ENCODE peak calls at places on chromosome 4, in four cellular contexts. K, U, M and R are unnamed samples.
A peak's percentile ranks its signal among the peaks of the same experiment; 100 is the strongest.

GRCh38 chr4:25481648-25482047 is 104.6 kb downstream of the ANAPC4 start:
- DNase-seq in K (no peak), U (peak; percentile 6), M (no peak), R (no peak)

GRCh38 chr4:159055851-159056250 is 47.0 kb upstream of the RAPGEF2 start:
- DNase-seq in K (no peak), M (no peak), U (no peak), R (no peak)

GRCh38 chr4:95107004-95107403 is 349.2 kb downstream of the BMPR1B start:
- DNase-seq in K (no peak), M (no peak), U (no peak), R (no peak)

GRCh38 chr4:141815646-141816045 is 179.3 kb downstream of the IL15 start:
- DNase-seq in M (no peak), K (no peak), U (no peak), R (no peak)

GRCh38 chr4:99943904-99944437 is 2.4 kb downstream of the DNAJB14 start:
- DNase-seq in M (no peak), U (no peak), K (no peak), R (no peak)

GRCh38 chr4:5018603-5019002 is 655 bp downstream of the CYTL1 start:
- DNase-seq in M (no peak), U (no peak), K (peak; percentile 54), R (no peak)

GRCh38 chr4:79662651-79663050 is 254.6 kb upstream of the GK2 start:
- DNase-seq in U (no peak), K (no peak), M (no peak), R (no peak)

GRCh38 chr4:55127521-55127920 is 2.1 kb upstream of the KDR start:
- DNase-seq in M (no peak), U (no peak), K (no peak), R (no peak)

GRCh38 chr4:106263594-106264330 is 52.2 kb downstream of the TBCK start:
- DNase-seq in M (no peak), U (no peak), K (no peak), R (no peak)

GRCh38 chr4:90071289-90072235 is 55.6 kb upstream of the CCSER1 start:
- DNase-seq in K (no peak), M (no peak), U (no peak), R (no peak)

GRCh38 chr4:91064157-91064853 is 937.1 kb downstream of the CCSER1 start:
- DNase-seq in K (peak; percentile 68), M (no peak), U (peak; percentile 80), R (no peak)

GRCh38 chr4:26404597-26405323 is 83.9 kb downstream of the RBPJ start:
- DNase-seq in K (no peak), U (no peak), M (no peak), R (no peak)

GRCh38 chr4:110183643-110184042 is 14.8 kb downstream of the ELOVL6 start:
- DNase-seq in K (no peak), M (no peak), U (peak; percentile 57), R (no peak)

GRCh38 chr4:119735136-119735770 is 106.6 kb upstream of the PDE5A start:
- DNase-seq in U (no peak), K (no peak), M (peak; percentile 95), R (peak; percentile 93)

GRCh38 chr4:5640096-5640495 is 68.3 kb downstream of the EVC2 start:
- DNase-seq in K (no peak), M (no peak), U (no peak), R (no peak)

GRCh38 chr4:186161138-186161537 is 30.2 kb upstream of the CYP4V2 start:
- DNase-seq in K (no peak), M (no peak), U (no peak), R (no peak)

GRCh38 chr4:80266267-80266901 is at the start of gene FGF5:
- DNase-seq in K (peak; percentile 83), M (peak; percentile 58), U (peak; percentile 64), R (peak; percentile 75)

DNA sequence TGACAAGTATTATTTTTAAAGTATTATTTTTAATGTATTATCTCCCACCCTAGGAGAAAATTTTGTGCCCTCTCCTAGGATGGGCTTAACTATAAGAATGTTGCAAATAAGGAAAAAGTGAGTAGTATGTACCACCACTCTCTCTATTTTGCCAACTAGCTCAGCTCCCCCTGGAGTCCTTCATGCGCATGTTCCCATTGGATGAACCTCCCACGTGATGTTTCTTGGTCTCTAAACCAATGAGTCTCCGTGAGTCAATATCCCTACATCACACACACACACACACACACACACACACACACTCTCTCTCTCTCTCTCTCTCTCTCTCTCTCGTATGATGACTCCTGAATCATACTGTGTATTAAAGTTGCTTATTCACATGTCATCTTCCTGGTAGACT is 129.7 kb upstream of the ZFP42 start:
- DNase-seq in M (no peak), K (no peak), U (no peak), R (no peak)
- TF ChIP-seq CTCF in M (no peak), K (no peak), U (no peak), R (no peak)

GRCh38 chr4:68346461-68346860 is 3.4 kb downstream of the YTHDC1 start:
- DNase-seq in U (no peak), M (no peak), K (no peak), R (no peak)
- H3K4me3 ChIP-seq in U (no peak overlapping the region), M (no peak overlapping the region), K (peak overlapping the region; percentile 95), R (no peak overlapping the region)

GRCh38 chr4:78592104-78592783 is 40.7 kb downstream of the ANXA3 start:
- DNase-seq in K (peak; percentile 71), M (no peak), U (peak; percentile 19), R (no peak)
- TF ChIP-seq CTCF in K (peak; percentile 82), M (peak; percentile 15), U (peak; percentile 55), R (no peak)

GRCh38 chr4:157222764-157223145 is 2.2 kb downstream of the GRIA2 start:
- DNase-seq in M (no peak), K (no peak), U (no peak), R (no peak)
- H3K4me3 ChIP-seq in M (no peak overlapping the region), K (peak overlapping the region; percentile 80), U (peak overlapping the region; percentile 62), R (no peak overlapping the region)

GRCh38 chr4:183563874-183564273 is 59.0 kb downstream of the ING2 start:
- DNase-seq in K (no peak), M (no peak), U (no peak), R (no peak)
- TF ChIP-seq CTCF in K (no peak), M (no peak), U (no peak), R (no peak)

GRCh38 chr4:20251796-20252655 is at the start of gene SLIT2:
- DNase-seq in M (no peak), U (peak; percentile 92), K (peak; percentile 96), R (no peak)
- H3K4me3 ChIP-seq in M (peak within 1 kb of the TSS; percentile 95), U (peak within 1 kb of the TSS; percentile 81), K (peak within 1 kb of the TSS; percentile 81), R (peak within 1 kb of the TSS; percentile 75)

GRCh38 chr4:126396703-126397102 is 1081.9 kb downstream of the FAT4 start:
- DNase-seq in M (no peak), K (no peak), U (no peak), R (no peak)
- TF ChIP-seq CTCF in M (no peak), K (peak; percentile 49), U (no peak), R (no peak)

GRCh38 chr4:190014771-190015537 is 12.1 kb downstream of the FRG2 start:
- DNase-seq in M (no peak), K (peak; percentile 77), U (peak; percentile 48), R (no peak)
- H3K4me3 ChIP-seq in M (peak overlapping the region; percentile 21), K (no peak overlapping the region), U (peak overlapping the region; percentile 38), R (peak overlapping the region; percentile 29)

GRCh38 chr4:164768516-164768915 is 14.6 kb downstream of the SMIM31 start:
- DNase-seq in M (no peak), K (no peak), U (no peak), R (no peak)
- TF ChIP-seq CTCF in M (peak; percentile 44), K (peak; percentile 78), U (peak; percentile 61), R (peak; percentile 0)